ENCODE peak calls at places on chromosomes 11 and 22, in five cellular contexts. L is CD8-positive, alpha-beta T cell; Q is aorta; B is neuronal stem cell; P is H1. T is an unnamed sample. For H3K4me1, the result is how much of the 10 kb centered on the place peaks cover.

GRCh38 chr11:37657645-37658044 is 1059.6 kb upstream of the RAG2 start:
- DNase-seq in P (no peak), Q (no peak), B (no peak), L (no peak), T (no peak)

GRCh38 chr22:31537019-31537535 is 40.7 kb downstream of the SFI1 start:
- DNase-seq in L (no peak), B (no peak), P (no peak), Q (no peak), T (no peak)

GRCh38 chr11:100557830-100558611 is 129.1 kb upstream of the ARHGAP42 start:
- DNase-seq in L (no peak), B (no peak), Q (no peak), P (no peak), T (no peak)

GRCh38 chr11:47236482-47236881 is 12.1 kb downstream of the ACP2 start:
- DNase-seq in P (no peak), Q (no peak), L (no peak), B (no peak), T (no peak)

GRCh38 chr22:30238661-30239420 is 7.7 kb downstream of the LIF start:
- DNase-seq in L (no peak), P (no peak), B (no peak), Q (no peak), T (no peak)

GRCh38 chr11:1484061-1484671 is 2.4 kb downstream of the MOB2 start:
- DNase-seq in P (no peak), L (no peak), B (no peak), Q (peak), T (no peak)

GRCh38 chr11:116871248-116871647 is 33.8 kb upstream of the APOA1 start:
- DNase-seq in Q (no peak), L (no peak), P (no peak), B (no peak), T (no peak)

GRCh38 chr11:109914038-109914437 is 179.2 kb upstream of the ZC3H12C start:
- DNase-seq in P (no peak), B (no peak), L (no peak), Q (no peak), T (no peak)

GRCh38 chr22:17343766-17344165 is 25.5 kb upstream of the CECR2 start:
- DNase-seq in Q (no peak), L (no peak), P (no peak), B (no peak), T (no peak)

GRCh38 chr22:42884616-42885375 is 27.7 kb upstream of the ARFGAP3 start:
- DNase-seq in B (no peak), L (no peak), Q (no peak), P (no peak), T (no peak)

GRCh38 chr11:67270256-67271211 is 4.3 kb downstream of the GRK2 start:
- DNase-seq in L (no peak), B (no peak), Q (peak), P (no peak), T (no peak)
- H3K27ac ChIP-seq in L (peak), B (peak), Q (peak), P (peak), T (no peak)

GRCh38 chr11:123587559-123587958 is 66.9 kb downstream of the SCN3B start:
- DNase-seq in L (no peak), P (no peak), Q (no peak), B (no peak), T (no peak)

GRCh38 chr11:123588117-123588815 is 66.2 kb downstream of the SCN3B start:
- DNase-seq in Q (no peak), P (no peak), B (no peak), L (no peak), T (no peak)

GRCh38 chr11:123587044-123587443 is 67.4 kb downstream of the SCN3B start:
- DNase-seq in P (no peak), B (no peak), L (no peak), Q (no peak), T (no peak)

GRCh38 chr11:123590296-123590912 is 64.0 kb downstream of the SCN3B start:
- DNase-seq in P (no peak), Q (no peak), B (no peak), L (no peak), T (peak)

DNA sequence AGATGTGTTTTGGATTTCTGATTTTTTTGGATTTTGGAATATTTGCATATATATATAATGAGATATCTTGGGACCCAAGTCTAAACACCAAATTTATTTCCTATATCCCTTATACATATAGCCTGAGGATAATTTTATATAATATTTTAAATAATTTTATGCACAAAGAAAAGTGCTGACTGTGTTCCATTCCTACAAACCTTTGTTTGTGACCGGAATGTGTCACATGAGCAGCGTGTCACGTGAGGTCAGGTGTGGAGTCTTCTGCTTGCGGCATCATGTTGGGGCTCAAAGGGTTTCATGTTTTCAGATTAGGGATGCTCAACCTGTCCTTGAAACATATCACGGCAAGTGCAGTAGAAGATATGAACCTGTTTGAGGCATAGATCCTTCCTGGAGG is 65.6 kb downstream of the SCN3B start:
- DNase-seq in P (no peak), B (no peak), Q (no peak), L (no peak), T (no peak)
- H3K4me1 ChIP-seq in P (under half), B (under half), Q (under half), L (under half), T (under half)

GRCh38 chr11:72753341-72754148 is 1.3 kb upstream of the ARAP1 start:
- DNase-seq in B (no peak), L (no peak), Q (no peak), P (no peak), T (no peak)

GRCh38 chr11:72750556-72751292 is 1.5 kb downstream of the ARAP1 start:
- DNase-seq in L (no peak), P (no peak), B (no peak), Q (no peak), T (no peak)

GRCh38 chr11:72752088-72752914 is at the start of gene ARAP1:
- DNase-seq in P (no peak), Q (peak), L (peak), B (peak), T (peak)

GRCh38 chr11:72750086-72750485 is 2.1 kb downstream of the ARAP1 start:
- DNase-seq in L (no peak), B (no peak), Q (no peak), P (no peak), T (no peak)

GRCh38 chr11:72751293-72752087 is 718 bp downstream of the ARAP1 start:
- DNase-seq in P (no peak), B (no peak), Q (no peak), L (no peak), T (no peak)
- H3K27ac ChIP-seq in P (no peak), B (no peak), Q (no peak), L (peak), T (peak)

GRCh38 chr11:80958966-80959365 is 1518.1 kb upstream of the TENM4 start:
- DNase-seq in L (no peak), P (no peak), Q (no peak), B (no peak), T (no peak)

GRCh38 chr11:80960331-80961095 is 1519.7 kb upstream of the TENM4 start:
- DNase-seq in B (no peak), L (no peak), Q (no peak), P (no peak), T (no peak)

GRCh38 chr11:80958414-80958813 is 1517.6 kb upstream of the TENM4 start:
- DNase-seq in L (no peak), B (no peak), P (no peak), Q (no peak), T (no peak)

GRCh38 chr11:80955588-80955987 is 1514.8 kb upstream of the TENM4 start:
- DNase-seq in P (no peak), L (no peak), Q (no peak), B (no peak), T (no peak)
- H3K4me1 ChIP-seq in P (under half), L (under half), Q (under half), B (under half), T (under half)

GRCh38 chr11:120183701-120184141 is 27.1 kb upstream of the OAF start:
- DNase-seq in P (no peak), B (no peak), L (no peak), Q (no peak), T (peak)

GRCh38 chr11:120180571-120181445 is 30.0 kb upstream of the OAF start:
- DNase-seq in L (no peak), Q (no peak), B (peak), P (peak), T (peak)

GRCh38 chr11:120182790-120183491 is 27.9 kb upstream of the OAF start:
- DNase-seq in L (no peak), B (no peak), Q (no peak), P (no peak), T (peak)

GRCh38 chr11:120181446-120181992 is 29.3 kb upstream of the OAF start:
- DNase-seq in L (no peak), B (no peak), P (no peak), Q (no peak), T (no peak)

DNA sequence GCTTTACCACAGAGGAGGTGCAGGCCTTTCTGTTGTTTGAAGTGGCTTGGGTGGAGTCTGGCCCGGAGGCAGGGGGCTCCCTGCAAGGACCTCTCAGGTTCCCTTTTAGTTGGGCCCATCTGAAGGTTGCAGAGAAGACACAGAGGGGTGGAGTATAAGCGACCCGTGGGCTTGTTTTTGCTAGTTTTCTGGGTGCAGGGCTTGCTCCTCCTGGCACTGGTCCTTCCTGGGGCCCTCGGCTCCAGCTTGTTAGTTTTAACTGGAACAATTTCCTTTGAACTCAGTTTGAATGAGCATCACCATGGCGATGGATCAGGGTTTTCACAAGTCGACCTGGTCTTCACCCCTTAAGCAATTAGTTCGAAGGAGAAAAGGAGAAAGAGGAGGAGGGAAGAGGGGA is 28.5 kb upstream of the OAF start:
- DNase-seq in P (no peak), B (no peak), L (no peak), Q (no peak), T (peak)
- H3K27ac ChIP-seq in P (no peak), B (no peak), L (no peak), Q (no peak), T (no peak)

GRCh38 chr11:10305964-10306918 is 1.4 kb downstream of the ADM start:
- DNase-seq in B (no peak), L (no peak), P (no peak), Q (peak), T (no peak)
- H3K4me1 ChIP-seq in B (under half), L (under half), P (under half), Q (under half), T (half or more)

DNA sequence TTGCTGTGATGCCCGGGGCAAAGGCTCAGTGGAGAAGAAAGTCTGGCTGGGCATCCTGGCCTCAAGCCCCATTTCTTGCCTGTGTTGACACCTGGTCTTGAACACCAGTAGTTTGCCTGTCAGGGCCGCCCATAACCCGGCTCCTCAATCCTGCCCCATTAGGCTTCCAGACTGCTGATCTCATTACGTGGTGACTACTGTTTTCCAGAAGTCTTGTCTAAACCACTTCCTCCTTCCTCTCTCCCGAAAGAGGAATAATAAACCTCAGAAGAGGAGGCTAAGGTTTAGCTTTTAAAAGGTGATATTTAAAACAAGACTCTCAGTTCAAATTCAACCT is 97.7 kb downstream of the CD44 start:
- DNase-seq in P (no peak), L (no peak), B (no peak), Q (no peak), T (no peak)
- H3K27ac ChIP-seq in P (no peak), L (no peak), B (no peak), Q (peak), T (no peak)

T was measured in SJSA1.